ENCODE peak calls at places on chromosomes 5 and 9, in four cellular contexts. One of them, this sample, is unnamed.

GRCh38 chr5:120293796-120294195 is 170.3 kb upstream of the PRR16 start:
- DNase-seq in H1: no peak
- DNase-seq in GM12878: no peak
- DNase-seq in HepG2: no peak
- DNase-seq in this sample: no peak

GRCh38 chr5:173767580-173768266 is 120.4 kb upstream of the CPEB4 start:
- DNase-seq in H1: no peak
- DNase-seq in GM12878: no peak
- DNase-seq in HepG2: peak; percentile 35
- DNase-seq in this sample: no peak

GRCh38 chr5:156552855-156553358 is 225.9 kb downstream of the SGCD start:
- DNase-seq in H1: no peak
- DNase-seq in GM12878: no peak
- DNase-seq in HepG2: no peak
- DNase-seq in this sample: no peak

GRCh38 chr9:86633904-86634303 is 279.7 kb upstream of the TUT7 start:
- DNase-seq in H1: no peak
- DNase-seq in GM12878: no peak
- DNase-seq in HepG2: no peak
- DNase-seq in this sample: no peak

GRCh38 chr5:172410160-172410559 is 44.2 kb downstream of the SH3PXD2B start:
- DNase-seq in H1: no peak
- DNase-seq in GM12878: peak; percentile 24
- DNase-seq in HepG2: no peak
- DNase-seq in this sample: no peak

GRCh38 chr9:131113655-131114563 is 11.5 kb upstream of the NUP214 start:
- DNase-seq in H1: no peak
- DNase-seq in GM12878: no peak
- DNase-seq in HepG2: no peak
- DNase-seq in this sample: peak; percentile 67

GRCh38 chr5:138603521-138603920 is 28.3 kb upstream of the HSPA9 start:
- DNase-seq in H1: no peak
- DNase-seq in GM12878: peak; percentile 58
- DNase-seq in HepG2: no peak
- DNase-seq in this sample: no peak

GRCh38 chr5:14416709-14417108 is 164.9 kb upstream of the OTULINL start:
- DNase-seq in H1: no peak
- DNase-seq in GM12878: no peak
- DNase-seq in HepG2: no peak
- DNase-seq in this sample: no peak

GRCh38 chr9:71863652-71864051 is 47.3 kb downstream of the ABHD17B start:
- DNase-seq in H1: no peak
- DNase-seq in GM12878: no peak
- DNase-seq in HepG2: no peak
- DNase-seq in this sample: no peak

GRCh38 chr5:78660401-78660800 is 11.8 kb upstream of the LHFPL2 start:
- DNase-seq in H1: no peak
- DNase-seq in GM12878: no peak
- DNase-seq in HepG2: no peak
- DNase-seq in this sample: no peak

GRCh38 chr5:125199968-125200841 is 453.8 kb upstream of the ZNF608 start:
- DNase-seq in H1: no peak
- DNase-seq in GM12878: no peak
- DNase-seq in HepG2: no peak
- DNase-seq in this sample: no peak

GRCh38 chr9:136975624-136976023 is 1.7 kb upstream of the PTGDS start:
- DNase-seq in H1: peak; percentile 90
- DNase-seq in GM12878: no peak
- DNase-seq in HepG2: peak; percentile 42
- DNase-seq in this sample: peak; percentile 58

GRCh38 chr9:18921677-18922076 is 111.3 kb downstream of the SAXO1 start:
- DNase-seq in H1: no peak
- DNase-seq in GM12878: no peak
- DNase-seq in HepG2: no peak
- DNase-seq in this sample: no peak

GRCh38 chr5:1174122-1174936 is 27.1 kb upstream of the SLC6A19 start:
- DNase-seq in H1: peak; percentile 90
- DNase-seq in GM12878: no peak
- DNase-seq in HepG2: peak; percentile 88
- DNase-seq in this sample: peak; percentile 72

GRCh38 chr5:84287964-84288363 is 96.7 kb downstream of the EDIL3 start:
- DNase-seq in H1: no peak
- DNase-seq in GM12878: peak; percentile 23
- DNase-seq in HepG2: no peak
- DNase-seq in this sample: no peak

GRCh38 chr9:125325821-125326220 is 64.2 kb downstream of the GAPVD1 start:
- DNase-seq in H1: no peak
- DNase-seq in GM12878: no peak
- DNase-seq in HepG2: no peak
- DNase-seq in this sample: peak; percentile 21

GRCh38 chr5:138900281-138900965 is 25.3 kb upstream of the LRRTM2 start:
- DNase-seq in H1: no peak
- DNase-seq in GM12878: no peak
- DNase-seq in HepG2: no peak
- DNase-seq in this sample: no peak

GRCh38 chr9:91186311-91187101 is 175.2 kb downstream of the AUH start:
- DNase-seq in H1: peak; percentile 19
- DNase-seq in GM12878: no peak
- DNase-seq in HepG2: no peak
- DNase-seq in this sample: peak; percentile 26

GRCh38 chr5:77239126-77239741 is 28.8 kb downstream of the PDE8B start:
- DNase-seq in H1: no peak
- DNase-seq in GM12878: no peak
- DNase-seq in HepG2: peak; percentile 12
- DNase-seq in this sample: peak; percentile 8

GRCh38 chr5:31921852-31922305 is 252.2 kb downstream of the GOLPH3 start:
- DNase-seq in H1: no peak
- DNase-seq in GM12878: no peak
- DNase-seq in HepG2: no peak
- DNase-seq in this sample: no peak

GRCh38 chr5:172548311-172548731 is 92.7 kb upstream of the NEURL1B start:
- DNase-seq in H1: no peak
- DNase-seq in GM12878: no peak
- DNase-seq in HepG2: no peak
- DNase-seq in this sample: no peak

GRCh38 chr5:95532415-95532814 is 22.4 kb downstream of the SKIC3 start:
- DNase-seq in H1: no peak
- DNase-seq in GM12878: no peak
- DNase-seq in HepG2: no peak
- DNase-seq in this sample: no peak

GRCh38 chr5:95524423-95524822 is 30.4 kb downstream of the SKIC3 start:
- DNase-seq in H1: no peak
- DNase-seq in GM12878: no peak
- DNase-seq in HepG2: no peak
- DNase-seq in this sample: no peak

GRCh38 chr5:95530441-95530840 is 24.3 kb downstream of the SKIC3 start:
- DNase-seq in H1: no peak
- DNase-seq in GM12878: no peak
- DNase-seq in HepG2: no peak
- DNase-seq in this sample: no peak

GRCh38 chr5:95531491-95531890 is 23.3 kb downstream of the SKIC3 start:
- DNase-seq in H1: no peak
- DNase-seq in GM12878: no peak
- DNase-seq in HepG2: no peak
- DNase-seq in this sample: no peak

DNA sequence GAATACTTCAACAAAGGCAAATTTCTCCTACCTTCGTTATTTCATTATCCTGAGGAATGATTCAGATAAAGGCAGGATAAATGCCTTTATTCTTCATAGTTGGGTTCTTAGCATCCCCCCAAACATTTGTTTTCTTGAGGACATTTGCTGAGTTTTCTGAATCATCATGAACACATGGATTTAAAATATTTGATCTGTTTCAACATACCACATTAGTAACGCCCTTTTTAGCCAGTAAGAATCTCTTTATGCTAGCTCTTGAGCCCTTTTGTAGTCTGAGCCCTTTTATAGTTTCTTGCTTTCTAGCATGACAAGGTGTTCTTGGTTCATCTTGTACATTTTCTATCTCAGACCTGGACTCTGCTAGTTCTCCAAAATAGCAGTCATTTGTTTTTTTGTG is 27.9 kb downstream of the SKIC3 start:
- DNase-seq in H1: no peak
- DNase-seq in GM12878: no peak
- DNase-seq in HepG2: no peak
- DNase-seq in this sample: no peak
- TF ChIP-seq JUND in H1: no peak
- TF ChIP-seq JUND in GM12878: no peak
- TF ChIP-seq JUND in HepG2: no peak
- TF ChIP-seq JUND in this sample: no peak

GRCh38 chr5:168329302-168329701 is 37.9 kb downstream of the WWC1 start:
- DNase-seq in H1: no peak
- DNase-seq in GM12878: no peak
- DNase-seq in HepG2: peak; percentile 29
- DNase-seq in this sample: no peak

GRCh38 chr5:168337361-168337760 is 45.9 kb downstream of the WWC1 start:
- DNase-seq in H1: no peak
- DNase-seq in GM12878: no peak
- DNase-seq in HepG2: peak; percentile 69
- DNase-seq in this sample: no peak

GRCh38 chr5:168339151-168340140 is 48.0 kb downstream of the WWC1 start:
- DNase-seq in H1: peak; percentile 65
- DNase-seq in GM12878: no peak
- DNase-seq in HepG2: no peak
- DNase-seq in this sample: no peak

GRCh38 chr5:168332042-168332441 is 40.6 kb downstream of the WWC1 start:
- DNase-seq in H1: no peak
- DNase-seq in GM12878: no peak
- DNase-seq in HepG2: no peak
- DNase-seq in this sample: no peak

DNA sequence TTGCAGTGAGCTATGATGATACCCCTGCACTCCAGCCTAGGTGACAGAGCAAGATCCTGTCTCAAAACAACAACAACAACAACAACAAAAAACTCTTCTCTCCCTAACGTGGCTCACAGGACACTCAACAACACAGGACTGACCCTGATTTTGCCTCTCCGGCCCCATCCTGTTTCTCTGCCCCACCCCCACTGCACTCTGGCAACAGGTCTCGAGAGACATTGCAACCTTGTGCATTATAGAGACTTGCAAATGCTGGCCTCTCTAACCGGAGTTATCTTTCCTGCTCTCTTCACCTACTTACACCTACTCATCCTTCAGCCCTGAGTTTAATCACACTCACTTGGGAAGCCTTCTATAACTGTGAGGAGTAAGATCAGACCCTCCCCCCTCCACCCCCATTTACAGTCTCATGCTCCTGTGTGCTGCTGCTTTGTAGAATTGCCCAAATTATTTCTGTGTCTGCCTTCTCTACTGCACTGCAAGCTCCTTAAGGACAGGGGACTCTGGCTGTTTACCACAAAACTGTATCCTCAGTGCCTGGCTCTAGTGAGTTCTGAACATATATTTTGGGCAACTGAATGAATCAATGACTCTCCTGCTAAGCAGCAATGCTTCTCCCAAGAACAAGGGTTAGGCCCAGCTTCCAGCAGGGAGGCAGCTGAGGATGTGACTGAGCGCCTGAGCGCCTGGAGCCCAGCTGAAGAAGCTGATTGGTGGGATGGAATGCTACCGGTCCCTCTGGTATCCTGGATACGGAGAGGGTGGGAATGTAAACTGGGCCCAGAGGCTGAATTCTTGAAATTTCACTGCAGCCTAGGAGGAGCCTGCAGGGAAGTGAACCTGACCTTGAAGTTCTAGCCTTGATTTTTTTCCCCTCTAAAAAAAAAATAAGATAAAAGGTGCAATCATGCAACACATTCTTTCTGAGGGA is 43.0 kb downstream of the WWC1 start:
- DNase-seq in H1: peak; percentile 64
- DNase-seq in GM12878: no peak
- DNase-seq in HepG2: no peak
- DNase-seq in this sample: no peak
- H3K9ac ChIP-seq in H1: no peak overlapping the region
- H3K9ac ChIP-seq in GM12878: no peak overlapping the region
- H3K9ac ChIP-seq in HepG2: no peak overlapping the region
- H3K9ac ChIP-seq in this sample: no peak overlapping the region

GRCh38 chr5:181024245-181025029 is 15.6 kb upstream of the BTNL9 start:
- DNase-seq in H1: no peak
- DNase-seq in GM12878: no peak
- DNase-seq in HepG2: no peak
- DNase-seq in this sample: no peak
- TF ChIP-seq KDM1A in H1: no peak
- TF ChIP-seq KDM1A in GM12878: no peak
- TF ChIP-seq KDM1A in HepG2: no peak
- TF ChIP-seq KDM1A in this sample: no peak

GRCh38 chr5:175694371-175695160 is 36.7 kb downstream of the HRH2 start:
- DNase-seq in H1: no peak
- DNase-seq in GM12878: no peak
- DNase-seq in HepG2: no peak
- DNase-seq in this sample: no peak

GRCh38 chr5:175696855-175697198 is 39.0 kb downstream of the HRH2 start:
- DNase-seq in H1: no peak
- DNase-seq in GM12878: no peak
- DNase-seq in HepG2: no peak
- DNase-seq in this sample: no peak

GRCh38 chr5:175695161-175696126 is 37.6 kb downstream of the HRH2 start:
- DNase-seq in H1: no peak
- DNase-seq in GM12878: no peak
- DNase-seq in HepG2: no peak
- DNase-seq in this sample: no peak

GRCh38 chr5:175697846-175698245 is 40.0 kb downstream of the HRH2 start:
- DNase-seq in H1: no peak
- DNase-seq in GM12878: no peak
- DNase-seq in HepG2: no peak
- DNase-seq in this sample: no peak

GRCh38 chr5:175696139-175696854 is 38.4 kb downstream of the HRH2 start:
- DNase-seq in H1: peak; percentile 84
- DNase-seq in GM12878: peak; percentile 1
- DNase-seq in HepG2: no peak
- DNase-seq in this sample: peak; percentile 64
- TF ChIP-seq JUND in H1: no peak
- TF ChIP-seq JUND in GM12878: no peak
- TF ChIP-seq JUND in HepG2: no peak
- TF ChIP-seq JUND in this sample: no peak

DNA sequence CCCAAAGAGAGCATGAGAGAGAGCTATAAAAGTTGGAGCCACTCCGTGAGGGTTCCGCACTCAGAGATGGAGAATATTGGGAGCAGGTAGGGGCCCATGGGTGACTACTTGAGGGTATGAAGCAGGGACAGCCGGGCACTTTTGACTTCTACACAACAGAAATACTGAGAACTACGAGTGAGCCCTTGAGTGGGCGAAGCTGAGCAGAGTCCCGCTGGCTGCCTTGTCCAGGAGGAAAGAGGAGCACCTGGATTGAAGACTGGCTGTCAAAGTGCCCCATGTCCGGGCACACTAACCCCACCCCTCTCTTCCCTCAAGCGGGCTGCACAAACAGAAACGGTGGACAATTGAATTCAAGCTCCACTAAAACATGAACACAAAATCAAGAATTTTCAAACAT is 33.6 kb downstream of the FYB1 start:
- DNase-seq in H1: no peak
- DNase-seq in GM12878: no peak
- DNase-seq in HepG2: no peak
- DNase-seq in this sample: no peak
- H3K9ac ChIP-seq in H1: no peak overlapping the region
- H3K9ac ChIP-seq in GM12878: no peak overlapping the region
- H3K9ac ChIP-seq in HepG2: no peak overlapping the region
- H3K9ac ChIP-seq in this sample: no peak overlapping the region